ENCODE peak calls at places on chromosomes 1 and 21, in four cellular contexts. D is T-helper 1 cell; Y is stimulated activated CD4-positive, alpha-beta T cell treated with anti-CD3 and anti-CD28 coated beads, Interleukin-4, amount 100 ng/mL, for 1 hour; K is activated naive CD8-positive, alpha-beta T cell treated with anti-CD3 and anti-CD28 coated beads, Interleukin-2, amount 50 U/mL, for 16 hours. M is an unnamed sample.

GRCh38 chr21:17903029-17903806 is 84.1 kb upstream of the C21orf91 start:
- DNase-seq in D (no peak), Y (no peak), K (no peak), M (no peak)

GRCh38 chr1:225694151-225694603 is 41.3 kb upstream of the ENAH start:
- DNase-seq in D (no peak), Y (no peak), K (no peak), M (no peak)

GRCh38 chr1:92482665-92483441 is 3.9 kb downstream of the GFI1 start:
- DNase-seq in D (peak), Y (peak), K (no peak), M (peak)

GRCh38 chr1:206563367-206563953 is 48.8 kb downstream of the EIF2D start:
- DNase-seq in D (no peak), Y (no peak), K (no peak), M (no peak)

GRCh38 chr1:151267760-151268159 is 13.2 kb downstream of the PSMD4 start:
- DNase-seq in D (no peak), Y (no peak), K (no peak), M (no peak)

GRCh38 chr1:55212349-55213028 is 2.7 kb downstream of the USP24 start:
- DNase-seq in D (no peak), Y (no peak), K (no peak), M (no peak)

GRCh38 chr1:41493117-41493536 is 8.6 kb upstream of the EDN2 start:
- DNase-seq in D (no peak), Y (no peak), K (no peak), M (no peak)

GRCh38 chr1:995665-996633 is 3.9 kb downstream of the HES4 start:
- DNase-seq in D (no peak), Y (no peak), K (no peak), M (no peak)

GRCh38 chr1:57067863-57068262 is 102.0 kb upstream of the C8B start:
- DNase-seq in D (no peak), Y (no peak), K (no peak), M (no peak)

GRCh38 chr1:34825455-34826081 is 32.8 kb downstream of the GJA4 start:
- DNase-seq in D (no peak), Y (no peak), K (no peak), M (no peak)

GRCh38 chr1:38029725-38030511 is 16.7 kb downstream of the POU3F1 start:
- DNase-seq in D (no peak), Y (peak), K (peak), M (no peak)

GRCh38 chr1:228074954-228075730 is 7.4 kb upstream of the ARF1 start:
- DNase-seq in D (no peak), Y (no peak), K (no peak), M (no peak)

GRCh38 chr21:39332175-39332574 is 16.7 kb downstream of the HMGN1 start:
- DNase-seq in D (no peak), Y (no peak), K (no peak), M (no peak)

GRCh38 chr1:100354971-100355394 is 2.7 kb downstream of the CDC14A start:
- DNase-seq in D (peak), Y (no peak), K (no peak), M (no peak)

GRCh38 chr1:224175615-224176014 is 7.4 kb upstream of the DEGS1 start:
- DNase-seq in D (no peak), Y (no peak), K (no peak), M (no peak)

GRCh38 chr1:212186427-212187207 is 98.6 kb upstream of the PPP2R5A start:
- DNase-seq in D (no peak), Y (no peak), K (no peak), M (peak)